ENCODE peak calls at places on chromosomes 3 and 15, in ten cellular contexts. X, S, N, L, A, M, I, W, Q and T are unnamed samples.

GRCh38 chr15:96354731-96355560 is 24.4 kb downstream of the NR2F2 start:
- DNase-seq in X (peak), S (peak), N (no peak), L (no peak), A (no peak), M (no peak), I (no peak), W (peak), Q (no peak), T (no peak)

GRCh38 chr3:2098398-2099027 is at the start of gene CNTN4:
- DNase-seq in X (peak), S (no peak), N (peak), L (peak), A (peak), M (no peak), I (no peak), W (peak), Q (peak), T (peak)

GRCh38 chr15:41913251-41913650 is 19.4 kb upstream of the SPTBN5 start:
- DNase-seq in X (no peak), S (no peak), N (no peak), L (no peak), A (no peak), M (no peak), I (no peak), W (no peak), Q (no peak), T (no peak)

GRCh38 chr15:94460624-94461023 is 229.3 kb downstream of the MCTP2 start:
- DNase-seq in X (no peak), S (no peak), N (no peak), L (no peak), A (no peak), M (no peak), I (no peak), W (no peak), Q (no peak), T (peak)

GRCh38 chr3:57889807-57890206 is 118.4 kb upstream of the FLNB start:
- DNase-seq in X (no peak), S (peak), N (no peak), L (no peak), A (no peak), M (no peak), I (no peak), W (no peak), Q (no peak), T (no peak)

GRCh38 chr15:101264911-101265641 is 12.2 kb downstream of the SELENOS start:
- DNase-seq in X (no peak), S (no peak), N (no peak), L (no peak), A (no peak), M (no peak), I (no peak), W (no peak), Q (no peak), T (no peak)

GRCh38 chr15:25682349-25682748 is 180.8 kb downstream of the ATP10A start:
- DNase-seq in X (no peak), S (peak), N (no peak), L (no peak), A (no peak), M (no peak), I (no peak), W (no peak), Q (no peak), T (no peak)

GRCh38 chr3:62727981-62728380 is 147.2 kb downstream of the CADPS start:
- DNase-seq in X (no peak), S (no peak), N (no peak), L (no peak), A (no peak), M (no peak), I (no peak), W (no peak), Q (no peak), T (no peak)

GRCh38 chr15:70014860-70015490 is 82.7 kb downstream of the TLE3 start:
- DNase-seq in X (no peak), S (no peak), N (no peak), L (no peak), A (no peak), M (no peak), I (peak), W (no peak), Q (no peak), T (no peak)

GRCh38 chr3:185789134-185789533 is 35.7 kb downstream of the IGF2BP2 start:
- DNase-seq in X (no peak), S (no peak), N (no peak), L (no peak), A (no peak), M (no peak), I (no peak), W (no peak), Q (no peak), T (no peak)

GRCh38 chr15:85500729-85501128 is 120.3 kb downstream of the AKAP13 start:
- DNase-seq in X (no peak), S (no peak), N (no peak), L (no peak), A (no peak), M (no peak), I (peak), W (no peak), Q (peak), T (peak)

GRCh38 chr3:167110906-167111305 is 269.2 kb downstream of the ZBBX start:
- DNase-seq in X (no peak), S (no peak), N (no peak), L (no peak), A (no peak), M (no peak), I (no peak), W (peak), Q (peak), T (peak)

GRCh38 chr15:43463542-43463941 is 29.4 kb downstream of the TP53BP1 start:
- DNase-seq in X (no peak), S (peak), N (no peak), L (no peak), A (no peak), M (no peak), I (no peak), W (no peak), Q (no peak), T (no peak)

GRCh38 chr15:36614016-36614415 is 34.6 kb downstream of the CDIN1 start:
- DNase-seq in X (no peak), S (no peak), N (no peak), L (no peak), A (no peak), M (no peak), I (no peak), W (no peak), Q (no peak), T (no peak)

GRCh38 chr3:193595939-193596487 is 3.0 kb downstream of the OPA1 start:
- DNase-seq in X (no peak), S (no peak), N (no peak), L (no peak), A (no peak), M (no peak), I (no peak), W (no peak), Q (no peak), T (no peak)

GRCh38 chr3:33993631-33994030 is 195.2 kb downstream of the PDCD6IP start:
- DNase-seq in X (no peak), S (no peak), N (no peak), L (no peak), A (no peak), M (no peak), I (no peak), W (no peak), Q (no peak), T (no peak)

GRCh38 chr15:39657181-39657580 is 76.3 kb downstream of the THBS1 start:
- DNase-seq in X (no peak), S (peak), N (no peak), L (no peak), A (no peak), M (no peak), I (no peak), W (no peak), Q (no peak), T (no peak)

GRCh38 chr3:56048333-56048732 is 419.9 kb downstream of the ERC2 start:
- DNase-seq in X (no peak), S (no peak), N (no peak), L (no peak), A (no peak), M (no peak), I (no peak), W (no peak), Q (no peak), T (no peak)

GRCh38 chr3:132682201-132682600 is 22.1 kb downstream of the UBA5 start:
- DNase-seq in X (no peak), S (peak), N (no peak), L (no peak), A (no peak), M (no peak), I (no peak), W (no peak), Q (no peak), T (no peak)

GRCh38 chr3:72395654-72396415 is 452.4 kb downstream of the SHQ1 start:
- DNase-seq in X (no peak), S (peak), N (no peak), L (no peak), A (no peak), M (no peak), I (no peak), W (no peak), Q (no peak), T (no peak)

GRCh38 chr15:60379466-60380274 is 18.1 kb downstream of the ANXA2 start:
- DNase-seq in X (peak), S (peak), N (no peak), L (no peak), A (no peak), M (no peak), I (no peak), W (peak), Q (peak), T (no peak)

GRCh38 chr3:129461461-129462146 is 21.6 kb downstream of the IFT122 start:
- DNase-seq in X (peak), S (peak), N (no peak), L (no peak), A (no peak), M (no peak), I (no peak), W (peak), Q (no peak), T (no peak)

GRCh38 chr15:66847565-66847991 is 145.5 kb downstream of the SMAD6 start:
- DNase-seq in X (no peak), S (no peak), N (peak), L (no peak), A (no peak), M (no peak), I (no peak), W (no peak), Q (no peak), T (no peak)

GRCh38 chr15:25849431-25849921 is 13.7 kb downstream of the ATP10A start:
- DNase-seq in X (peak), S (peak), N (no peak), L (no peak), A (no peak), M (no peak), I (no peak), W (peak), Q (no peak), T (no peak)

GRCh38 chr3:164687211-164687610 is 391.1 kb downstream of the SI start:
- DNase-seq in X (no peak), S (no peak), N (no peak), L (no peak), A (no peak), M (no peak), I (no peak), W (no peak), Q (no peak), T (no peak)

GRCh38 chr3:52238193-52238760 is 681 bp downstream of the TWF2 start:
- DNase-seq in X (no peak), S (no peak), N (no peak), L (no peak), A (no peak), M (no peak), I (no peak), W (peak), Q (no peak), T (no peak)

GRCh38 chr3:81443948-81444347 is 317.5 kb downstream of the GBE1 start:
- DNase-seq in X (no peak), S (peak), N (no peak), L (no peak), A (no peak), M (no peak), I (no peak), W (no peak), Q (no peak), T (no peak)

GRCh38 chr3:13114811-13115615 is 41.8 kb upstream of the IQSEC1 start:
- DNase-seq in X (no peak), S (no peak), N (no peak), L (no peak), A (no peak), M (no peak), I (no peak), W (no peak), Q (no peak), T (no peak)

GRCh38 chr3:61877359-61877770 is 316.0 kb downstream of the PTPRG start:
- DNase-seq in X (no peak), S (peak), N (no peak), L (no peak), A (no peak), M (no peak), I (no peak), W (peak), Q (no peak), T (no peak)

GRCh38 chr15:25733856-25734679 is 129.1 kb downstream of the ATP10A start:
- DNase-seq in X (no peak), S (no peak), N (peak), L (no peak), A (no peak), M (no peak), I (no peak), W (no peak), Q (no peak), T (no peak)

GRCh38 chr3:56365905-56366640 is 102.2 kb downstream of the ERC2 start:
- DNase-seq in X (no peak), S (no peak), N (no peak), L (no peak), A (no peak), M (no peak), I (no peak), W (no peak), Q (no peak), T (no peak)

GRCh38 chr3:132695422-132695821 is 26.8 kb downstream of the NPHP3 start:
- DNase-seq in X (no peak), S (no peak), N (no peak), L (no peak), A (no peak), M (no peak), I (no peak), W (no peak), Q (no peak), T (no peak)

GRCh38 chr15:80856400-80856799 is 77.2 kb downstream of the CEMIP start:
- DNase-seq in X (no peak), S (no peak), N (no peak), L (peak), A (no peak), M (no peak), I (no peak), W (no peak), Q (no peak), T (no peak)